ENCODE peak calls at places on chromosomes 16 and 17, in seven cellular contexts. D is fibroblast of lung, H is right atrium auricular region, N is tibial nerve, R is cardiac fibroblast, Q is AG10803, U is psoas muscle. M is an unnamed sample.

GRCh38 chr17:20010099-20010863 is 1.1 kb downstream of the SPECC1 start:
- DNase-seq in D (peak), H (peak), N (peak), R (peak), Q (peak), U (no peak), M (peak)

GRCh38 chr16:15701975-15702970 is 52.2 kb downstream of the NDE1 start:
- DNase-seq in D (peak), H (no peak), N (no peak), R (peak), Q (peak), U (no peak), M (no peak)

GRCh38 chr17:1169471-1169908 is 10.3 kb downstream of the ABR start:
- DNase-seq in D (no peak), H (no peak), N (no peak), R (no peak), Q (no peak), U (no peak), M (no peak)

GRCh38 chr17:64025732-64026294 is 5.4 kb upstream of the ICAM2 start:
- DNase-seq in D (peak), H (no peak), N (peak), R (peak), Q (peak), U (peak), M (peak)

GRCh38 chr17:50003916-50004315 is 8.9 kb upstream of the DLX3 start:
- DNase-seq in D (no peak), H (peak), N (no peak), R (no peak), Q (no peak), U (no peak), M (no peak)

GRCh38 chr17:27816946-27817345 is 16.6 kb upstream of the NOS2 start:
- DNase-seq in D (no peak), H (no peak), N (no peak), R (no peak), Q (no peak), U (no peak), M (no peak)

GRCh38 chr16:72427786-72428480 is 256.0 kb upstream of the PMFBP1 start:
- DNase-seq in D (no peak), H (no peak), N (no peak), R (no peak), Q (no peak), U (no peak), M (no peak)

GRCh38 chr17:38705803-38706624 is 941 bp downstream of the MLLT6 start:
- DNase-seq in D (no peak), H (peak), N (peak), R (peak), Q (peak), U (peak), M (peak)

GRCh38 chr17:43706235-43706634 is 44.5 kb upstream of the MEOX1 start:
- DNase-seq in D (no peak), H (no peak), N (no peak), R (no peak), Q (no peak), U (no peak), M (no peak)

GRCh38 chr16:86391987-86392386 is 118.3 kb upstream of the FOXF1 start:
- DNase-seq in D (peak), H (no peak), N (no peak), R (peak), Q (peak), U (no peak), M (peak)

GRCh38 chr16:81752225-81752875 is 26.7 kb upstream of the PLCG2 start:
- DNase-seq in D (no peak), H (peak), N (no peak), R (peak), Q (peak), U (peak), M (no peak)

GRCh38 chr16:65315004-65315398 is 193.1 kb upstream of the CDH11 start:
- DNase-seq in D (no peak), H (peak), N (peak), R (peak), Q (no peak), U (peak), M (peak)

GRCh38 chr17:9598661-9599060 is 22.2 kb downstream of the CFAP52 start:
- DNase-seq in D (no peak), H (no peak), N (no peak), R (no peak), Q (no peak), U (no peak), M (no peak)

GRCh38 chr16:31105677-31106213 is 2.4 kb upstream of the BCKDK start:
- DNase-seq in D (peak), H (peak), N (peak), R (peak), Q (peak), U (peak), M (peak)

GRCh38 chr16:69039333-69039941 is 66.0 kb upstream of the HAS3 start:
- DNase-seq in D (peak), H (no peak), N (no peak), R (peak), Q (no peak), U (no peak), M (no peak)

GRCh38 chr17:63460018-63460417 is 13.9 kb upstream of the CYB561 start:
- DNase-seq in D (no peak), H (no peak), N (no peak), R (no peak), Q (no peak), U (no peak), M (no peak)

GRCh38 chr17:42421479-42422332 is 1.4 kb downstream of the CAVIN1 start:
- DNase-seq in D (peak), H (no peak), N (no peak), R (peak), Q (peak), U (peak), M (peak)

GRCh38 chr17:50514936-50515702 is 6.9 kb downstream of the MYCBPAP start:
- DNase-seq in D (no peak), H (no peak), N (peak), R (peak), Q (peak), U (no peak), M (peak)

GRCh38 chr16:25553711-25554436 is 137.9 kb upstream of the HS3ST4 start:
- DNase-seq in D (peak), H (no peak), N (no peak), R (peak), Q (peak), U (no peak), M (peak)

GRCh38 chr17:74873874-74874614 is 1.2 kb upstream of the FDXR start:
- DNase-seq in D (no peak), H (no peak), N (no peak), R (no peak), Q (no peak), U (no peak), M (no peak)

GRCh38 chr17:77728022-77728671 is 230.4 kb upstream of the TNRC6C start:
- DNase-seq in D (no peak), H (no peak), N (peak), R (peak), Q (peak), U (peak), M (peak)
- TF ChIP-seq CTCF in D (no peak), H (peak), N (peak), R (peak), Q (peak), U (peak), M (peak)

GRCh38 chr17:58227733-58228132 is 8.7 kb upstream of the MKS1 start:
- DNase-seq in D (no peak), H (no peak), N (no peak), R (no peak), Q (no peak), U (no peak), M (no peak)
- H3K4me3 ChIP-seq in D (no peak), H (no peak), N (no peak), R (no peak), Q (no peak), U (no peak), M (no peak)

DNA sequence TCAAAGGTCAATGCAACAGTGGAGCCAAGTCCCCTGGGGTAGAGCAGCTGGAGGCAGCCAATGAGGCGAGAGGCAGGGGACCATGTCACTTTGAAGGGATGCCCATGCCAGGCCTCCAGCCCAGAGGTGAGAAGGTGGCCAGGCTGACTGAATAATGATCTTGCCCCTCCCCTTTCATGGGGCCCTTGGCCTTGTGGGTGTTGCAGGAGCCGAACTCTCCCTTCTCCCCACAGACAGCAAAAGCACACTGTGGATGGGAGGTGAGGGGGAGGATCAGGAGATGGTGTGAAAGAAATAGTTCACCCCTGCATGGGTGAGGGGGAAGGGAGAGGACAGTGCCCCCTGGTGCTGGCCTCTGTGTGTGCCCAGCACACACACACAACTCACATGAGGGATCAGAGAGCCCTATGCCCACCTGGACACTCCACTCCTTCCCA is 15.8 kb upstream of the TBX21 start:
- DNase-seq in D (no peak), H (no peak), N (no peak), R (no peak), Q (no peak), U (no peak), M (no peak)
- TF ChIP-seq CTCF in D (peak), H (peak), N (peak), R (peak), Q (peak), U (no peak), M (peak)

GRCh38 chr16:3010510-3010909 is 2.2 kb upstream of the CLDN9 start:
- DNase-seq in D (no peak), H (no peak), N (no peak), R (no peak), Q (no peak), U (no peak), M (no peak)
- H3K4me3 ChIP-seq in D (no peak), H (no peak), N (no peak), R (no peak), Q (no peak), U (no peak), M (no peak)

GRCh38 chr16:2966803-2967184 is 2.4 kb upstream of the PAQR4 start:
- DNase-seq in D (no peak), H (no peak), N (no peak), R (no peak), Q (no peak), U (no peak), M (no peak)
- TF ChIP-seq CTCF in D (no peak), H (no peak), N (no peak), R (no peak), Q (no peak), U (no peak), M (no peak)

M was measured in fibroblast of the aortic adventitia.